ENCODE peak calls at places on chromosome 18, in five cellular contexts. V, H, T, I and X are unnamed samples.

GRCh38 chr18:51196811-51197660 is 445 bp downstream of the MEX3C start:
- DNase-seq in V (peak; percentile 59), H (peak; percentile 73), T (peak; percentile 55), I (peak; percentile 51), X (no peak)

GRCh38 chr18:38402509-38402908 is 836.9 kb upstream of the CELF4 start:
- DNase-seq in V (no peak), H (no peak), T (no peak), I (no peak), X (no peak)

GRCh38 chr18:74482697-74483096 is 13.5 kb upstream of the CNDP2 start:
- DNase-seq in V (no peak), H (no peak), T (no peak), I (no peak), X (peak; percentile 40)

GRCh38 chr18:28855524-28855923 is 678.6 kb upstream of the CDH2 start:
- DNase-seq in V (peak; percentile 73), H (no peak), T (no peak), I (peak; percentile 48), X (no peak)

GRCh38 chr18:25814841-25815458 is 275.5 kb downstream of the SS18 start:
- DNase-seq in V (no peak), H (no peak), T (no peak), I (no peak), X (no peak)

GRCh38 chr18:32095156-32095555 is 3.5 kb downstream of the RNF138 start:
- DNase-seq in V (no peak), H (no peak), T (no peak), I (no peak), X (no peak)

GRCh38 chr18:44834867-44835469 is 154.3 kb downstream of the SETBP1 start:
- DNase-seq in V (no peak), H (no peak), T (peak; percentile 4), I (no peak), X (no peak)

GRCh38 chr18:78242307-78242643 is 737.3 kb upstream of the SALL3 start:
- DNase-seq in V (no peak), H (no peak), T (no peak), I (no peak), X (no peak)

GRCh38 chr18:51235011-51235789 is 37.7 kb upstream of the MEX3C start:
- DNase-seq in V (peak; percentile 19), H (peak; percentile 53), T (no peak), I (no peak), X (no peak)

GRCh38 chr18:9366126-9366714 is 31.6 kb downstream of the TWSG1 start:
- DNase-seq in V (peak; percentile 64), H (peak; percentile 87), T (peak; percentile 48), I (peak; percentile 40), X (no peak)

GRCh38 chr18:486929-487328 is 13.6 kb downstream of the COLEC12 start:
- DNase-seq in V (no peak), H (no peak), T (no peak), I (no peak), X (no peak)

GRCh38 chr18:416928-417327 is 83.6 kb downstream of the COLEC12 start:
- DNase-seq in V (no peak), H (no peak), T (no peak), I (no peak), X (no peak)

GRCh38 chr18:48743046-48743445 is 204.2 kb downstream of the CTIF start:
- DNase-seq in V (peak; percentile 68), H (no peak), T (peak; percentile 45), I (peak; percentile 71), X (peak; percentile 60)

GRCh38 chr18:31576670-31577069 is 15.0 kb upstream of the TTR start:
- DNase-seq in V (no peak), H (no peak), T (no peak), I (no peak), X (no peak)

GRCh38 chr18:49277395-49278036 is 182.9 kb downstream of the DYM start:
- DNase-seq in V (peak; percentile 88), H (no peak), T (no peak), I (peak; percentile 86), X (no peak)

GRCh38 chr18:9673296-9674251 is 34.5 kb upstream of the RAB31 start:
- DNase-seq in V (peak; percentile 61), H (peak; percentile 69), T (peak; percentile 56), I (peak; percentile 58), X (peak; percentile 68)

GRCh38 chr18:13797157-13797611 is 26.8 kb upstream of the MC5R start:
- DNase-seq in V (peak; percentile 70), H (no peak), T (no peak), I (no peak), X (no peak)

GRCh38 chr18:7568426-7568825 is 1.3 kb downstream of the PTPRM start:
- DNase-seq in V (peak; percentile 45), H (no peak), T (peak; percentile 84), I (peak; percentile 20), X (no peak)

GRCh38 chr18:3529597-3529996 is 79.6 kb downstream of the TGIF1 start:
- DNase-seq in V (no peak), H (no peak), T (no peak), I (no peak), X (no peak)

GRCh38 chr18:73040247-73040646 is 172.5 kb upstream of the NETO1 start:
- DNase-seq in V (no peak), H (no peak), T (no peak), I (no peak), X (no peak)

GRCh38 chr18:49335677-49336076 is 124.8 kb downstream of the DYM start:
- DNase-seq in V (no peak), H (no peak), T (no peak), I (no peak), X (no peak)

GRCh38 chr18:21680148-21680547 is 24.4 kb downstream of the ABHD3 start:
- DNase-seq in V (no peak), H (no peak), T (no peak), I (no peak), X (no peak)

GRCh38 chr18:49920731-49921130 is 107.4 kb upstream of the ACAA2 start:
- DNase-seq in V (peak; percentile 88), H (no peak), T (no peak), I (no peak), X (no peak)

GRCh38 chr18:23143871-23144270 is 8.6 kb downstream of the CABLES1 start:
- DNase-seq in V (peak; percentile 50), H (no peak), T (peak; percentile 47), I (no peak), X (no peak)

GRCh38 chr18:23145613-23146012 is 10.3 kb downstream of the CABLES1 start:
- DNase-seq in V (no peak), H (no peak), T (no peak), I (no peak), X (no peak)

GRCh38 chr18:23142285-23142929 is 7.1 kb downstream of the CABLES1 start:
- DNase-seq in V (no peak), H (no peak), T (no peak), I (no peak), X (no peak)

GRCh38 chr18:23143059-23143831 is 8.0 kb downstream of the CABLES1 start:
- DNase-seq in V (no peak), H (no peak), T (no peak), I (no peak), X (peak; percentile 74)

GRCh38 chr18:23144628-23145027 is 9.3 kb downstream of the CABLES1 start:
- DNase-seq in V (no peak), H (no peak), T (no peak), I (no peak), X (no peak)
- H3K4me1 ChIP-seq in V (peaks cover 6% of the 10 kb centered on the region), H (no peaks in the 10 kb centered on the region), T (peaks cover 34% of the 10 kb centered on the region), I (peaks cover 31% of the 10 kb centered on the region), X (peaks cover 39% of the 10 kb centered on the region)

DNA sequence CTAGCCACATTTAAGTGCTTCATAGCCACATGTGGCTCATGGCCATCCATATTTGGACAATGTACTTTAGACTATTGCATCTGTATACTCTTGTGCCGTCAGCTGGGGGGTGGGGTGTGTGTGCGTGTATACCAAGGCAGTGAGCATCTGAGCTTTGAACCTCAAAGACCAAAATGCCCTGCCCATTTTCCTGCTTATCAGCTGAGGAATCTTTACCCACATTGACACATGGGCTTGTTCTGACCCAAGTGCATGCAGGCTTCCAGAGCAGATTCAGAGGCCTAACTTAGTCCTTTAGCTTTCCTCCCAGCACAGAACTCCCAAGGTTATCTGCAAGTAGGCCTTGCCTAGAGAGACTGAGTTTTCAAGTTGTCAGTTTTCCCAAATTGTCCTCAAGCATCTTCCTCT is 11.1 kb upstream of the MOCOS start:
- DNase-seq in V (peak; percentile 43), H (no peak), T (no peak), I (no peak), X (no peak)
- H3K36me3 ChIP-seq in V (peaks cover 2% of the 10 kb centered on the region), H (peaks cover 52% of the 10 kb centered on the region), T (peaks cover 38% of the 10 kb centered on the region), I (peaks cover 26% of the 10 kb centered on the region), X (peaks cover 30% of the 10 kb centered on the region)

DNA sequence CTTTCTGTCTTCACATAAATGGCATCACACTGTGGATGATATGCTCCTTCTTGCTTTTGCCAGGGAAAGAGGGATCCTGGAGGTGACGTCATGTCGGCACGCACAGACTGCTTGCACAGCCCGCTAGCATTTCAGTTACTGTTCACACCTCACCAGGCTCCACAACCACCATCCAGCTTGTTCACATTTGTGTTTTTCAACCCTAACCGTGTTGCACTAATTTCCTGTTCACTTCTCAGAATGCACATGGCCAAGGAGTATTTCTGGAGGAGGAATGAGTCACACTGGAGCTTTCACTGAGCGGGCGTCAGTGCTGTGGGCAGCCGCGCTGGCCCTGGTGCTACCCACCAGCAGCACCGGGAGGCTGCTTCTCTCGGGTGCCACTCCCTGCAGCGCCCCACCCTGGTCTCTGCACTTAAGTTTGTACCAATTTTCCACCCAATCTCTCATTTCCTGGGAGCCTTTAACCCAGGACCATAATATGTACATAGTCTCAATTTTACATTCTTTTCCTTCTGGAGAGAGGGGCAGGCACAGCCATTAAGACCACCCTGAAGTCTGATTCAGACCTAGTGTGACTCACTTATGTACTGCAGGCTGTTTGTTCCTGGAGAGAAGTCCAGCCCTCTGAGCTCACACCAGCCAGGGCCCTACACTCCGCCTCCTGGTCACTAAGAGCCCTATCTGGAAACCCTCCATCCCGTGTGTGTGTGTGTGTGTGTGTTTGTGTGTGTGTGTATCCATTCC is 65.1 kb downstream of the MBP start:
- DNase-seq in V (peak; percentile 96), H (no peak), T (no peak), I (peak; percentile 96), X (peak; percentile 90)
- H3K4me1 ChIP-seq in V (peaks cover 38% of the 10 kb centered on the region), H (peaks cover 2% of the 10 kb centered on the region), T (no peaks in the 10 kb centered on the region), I (peaks cover 46% of the 10 kb centered on the region), X (peaks cover 8% of the 10 kb centered on the region)

GRCh38 chr18:63477972-63478371 is 1.2 kb downstream of the SERPINB5 start:
- DNase-seq in V (no peak), H (peak; percentile 62), T (no peak), I (no peak), X (no peak)

GRCh38 chr18:63480892-63481291 is 4.1 kb downstream of the SERPINB5 start:
- DNase-seq in V (no peak), H (no peak), T (no peak), I (no peak), X (no peak)

GRCh38 chr18:63476666-63477065 is at the start of gene SERPINB5:
- DNase-seq in V (no peak), H (peak; percentile 89), T (no peak), I (no peak), X (no peak)

GRCh38 chr18:63479826-63480225 is 3.1 kb downstream of the SERPINB5 start:
- DNase-seq in V (no peak), H (no peak), T (no peak), I (no peak), X (no peak)

GRCh38 chr18:63480476-63480875 is 3.7 kb downstream of the SERPINB5 start:
- DNase-seq in V (no peak), H (no peak), T (no peak), I (no peak), X (no peak)
- H3K36me3 ChIP-seq in V (no peaks in the 10 kb centered on the region), H (no peaks in the 10 kb centered on the region), T (no peaks in the 10 kb centered on the region), I (no peaks in the 10 kb centered on the region), X (no peaks in the 10 kb centered on the region)

GRCh38 chr18:69528439-69528838 is 127.8 kb downstream of the DOK6 start:
- DNase-seq in V (peak; percentile 69), H (no peak), T (no peak), I (peak; percentile 26), X (no peak)
- H3K4me1 ChIP-seq in V (peaks cover 5% of the 10 kb centered on the region), H (no peaks in the 10 kb centered on the region), T (no peaks in the 10 kb centered on the region), I (no peaks in the 10 kb centered on the region), X (no peaks in the 10 kb centered on the region)

GRCh38 chr18:79979843-79980242 is 8.5 kb downstream of the TXNL4A start:
- DNase-seq in V (no peak), H (no peak), T (no peak), I (no peak), X (no peak)
- H3K36me3 ChIP-seq in V (peaks cover 10% of the 10 kb centered on the region), H (peaks cover 56% of the 10 kb centered on the region), T (no peaks in the 10 kb centered on the region), I (peaks cover 24% of the 10 kb centered on the region), X (peaks cover 2% of the 10 kb centered on the region)